ENCODE peak calls at places on chromosomes 16 and 17, in five cellular contexts. K is thyroid gland, S is ovary, O is mammary epithelial cell, L is lung. T is an unnamed sample.

GRCh38 chr17:17739388-17740066 is 58.3 kb downstream of the RAI1 start:
- DNase-seq in K (no peak), S (peak; percentile 76), O (peak; percentile 42), L (no peak), T (no peak)

GRCh38 chr17:47934856-47935255 is 6.5 kb upstream of the PNPO start:
- DNase-seq in K (no peak), S (no peak), O (peak; percentile 27), L (no peak), T (no peak)

GRCh38 chr16:73219176-73219575 is 171.2 kb upstream of the ZFHX3 start:
- DNase-seq in K (no peak), S (no peak), O (no peak), L (no peak), T (no peak)

GRCh38 chr17:45149037-45149668 is 878 bp downstream of the HEXIM1 start:
- DNase-seq in K (peak; percentile 88), S (peak; percentile 91), O (peak; percentile 73), L (peak; percentile 84), T (peak; percentile 92)

GRCh38 chr16:81035975-81036750 is 521 bp downstream of the ATMIN start:
- DNase-seq in K (peak; percentile 50), S (no peak), O (peak; percentile 23), L (no peak), T (peak; percentile 54)

GRCh38 chr17:55852734-55853133 is 101.9 kb downstream of the PCTP start:
- DNase-seq in K (no peak), S (no peak), O (no peak), L (no peak), T (no peak)

GRCh38 chr17:5708344-5708743 is 124.0 kb upstream of the NLRP1 start:
- DNase-seq in K (no peak), S (no peak), O (no peak), L (no peak), T (no peak)

GRCh38 chr17:50631908-50632571 is 2.6 kb upstream of the ABCC3 start:
- DNase-seq in K (no peak), S (no peak), O (peak; percentile 37), L (no peak), T (peak; percentile 3)

GRCh38 chr17:70621593-70621992 is 452.3 kb downstream of the KCNJ2 start:
- DNase-seq in K (no peak), S (no peak), O (no peak), L (no peak), T (no peak)

GRCh38 chr17:58818654-58819053 is 63.0 kb downstream of the PPM1E start:
- DNase-seq in K (no peak), S (no peak), O (no peak), L (no peak), T (no peak)

GRCh38 chr16:68374961-68375660 is 64.3 kb downstream of the PRMT7 start:
- DNase-seq in K (no peak), S (no peak), O (no peak), L (no peak), T (no peak)

DNA sequence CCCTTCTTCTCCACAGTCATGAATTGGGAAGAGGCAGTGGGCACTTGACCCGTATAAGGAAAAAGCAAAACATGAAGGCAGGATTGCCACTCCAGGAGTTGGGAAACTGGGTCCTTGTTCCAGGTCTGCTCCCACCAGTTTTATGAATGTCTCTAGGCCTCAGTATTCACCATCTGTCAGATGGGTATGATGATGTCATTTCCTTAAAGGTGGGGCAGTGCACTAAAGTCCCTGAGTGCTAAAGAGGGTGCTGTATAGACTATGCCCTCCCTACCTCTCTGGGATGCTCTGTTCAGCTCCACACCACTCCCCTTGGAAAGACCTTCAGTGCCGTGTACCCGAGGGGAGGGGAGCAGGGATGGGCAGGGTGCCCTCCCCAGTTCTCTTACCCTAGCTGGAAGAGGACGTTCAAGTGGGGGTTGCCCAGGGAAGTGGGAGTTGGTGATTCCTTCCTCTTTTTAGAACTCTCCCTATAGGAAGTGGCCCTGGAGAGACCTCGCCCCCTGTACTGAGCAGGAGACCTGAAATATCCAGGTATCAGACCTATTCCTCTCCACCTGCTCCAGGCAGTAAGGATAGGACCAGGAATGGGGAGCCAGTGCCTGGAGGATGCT is 2.2 kb downstream of the LASP1 start:
- DNase-seq in K (no peak), S (peak; percentile 36), O (no peak), L (no peak), T (peak; percentile 54)
- H3K4me1 ChIP-seq in K (peaks cover 66% of the 10 kb centered on the region), S (peaks cover 36% of the 10 kb centered on the region), O (peaks cover 58% of the 10 kb centered on the region), L (peaks cover 37% of the 10 kb centered on the region), T (no peaks in the 10 kb centered on the region)

GRCh38 chr16:89711601-89712475 is 8.9 kb downstream of the VPS9D1 start:
- DNase-seq in K (no peak), S (peak; percentile 73), O (peak; percentile 37), L (peak; percentile 46), T (peak; percentile 61)
- H3K27ac ChIP-seq in K (no peak overlapping the region), S (no peak overlapping the region), O (peak overlapping the region; percentile 25), L (no peak overlapping the region), T (no peak overlapping the region)

GRCh38 chr16:694187-694862 is 4.1 kb upstream of the WDR24 start:
- DNase-seq in K (no peak), S (no peak), O (no peak), L (no peak), T (no peak)
- H3K4me3 ChIP-seq in K (peak overlapping the region; percentile 32), S (no peak overlapping the region), O (no peak overlapping the region), L (no peak overlapping the region), T (no peak overlapping the region)

GRCh38 chr17:83083368-83084201 is 4.2 kb downstream of the METRNL start:
- DNase-seq in K (peak; percentile 43), S (peak; percentile 59), O (peak; percentile 80), L (no peak), T (no peak)

GRCh38 chr17:83082899-83083367 is 3.5 kb downstream of the METRNL start:
- DNase-seq in K (no peak), S (no peak), O (no peak), L (no peak), T (no peak)

GRCh38 chr17:83084621-83085056 is 5.2 kb downstream of the METRNL start:
- DNase-seq in K (peak; percentile 63), S (no peak), O (no peak), L (peak; percentile 80), T (no peak)

GRCh38 chr17:83085103-83085502 is 5.7 kb downstream of the METRNL start:
- DNase-seq in K (no peak), S (no peak), O (no peak), L (no peak), T (no peak)

GRCh38 chr17:83084214-83084613 is 4.8 kb downstream of the METRNL start:
- DNase-seq in K (no peak), S (no peak), O (no peak), L (no peak), T (no peak)
- H3K4me1 ChIP-seq in K (peaks cover 54% of the 10 kb centered on the region), S (peaks cover 9% of the 10 kb centered on the region), O (peaks cover 12% of the 10 kb centered on the region), L (peaks cover 39% of the 10 kb centered on the region), T (no peaks in the 10 kb centered on the region)

DNA sequence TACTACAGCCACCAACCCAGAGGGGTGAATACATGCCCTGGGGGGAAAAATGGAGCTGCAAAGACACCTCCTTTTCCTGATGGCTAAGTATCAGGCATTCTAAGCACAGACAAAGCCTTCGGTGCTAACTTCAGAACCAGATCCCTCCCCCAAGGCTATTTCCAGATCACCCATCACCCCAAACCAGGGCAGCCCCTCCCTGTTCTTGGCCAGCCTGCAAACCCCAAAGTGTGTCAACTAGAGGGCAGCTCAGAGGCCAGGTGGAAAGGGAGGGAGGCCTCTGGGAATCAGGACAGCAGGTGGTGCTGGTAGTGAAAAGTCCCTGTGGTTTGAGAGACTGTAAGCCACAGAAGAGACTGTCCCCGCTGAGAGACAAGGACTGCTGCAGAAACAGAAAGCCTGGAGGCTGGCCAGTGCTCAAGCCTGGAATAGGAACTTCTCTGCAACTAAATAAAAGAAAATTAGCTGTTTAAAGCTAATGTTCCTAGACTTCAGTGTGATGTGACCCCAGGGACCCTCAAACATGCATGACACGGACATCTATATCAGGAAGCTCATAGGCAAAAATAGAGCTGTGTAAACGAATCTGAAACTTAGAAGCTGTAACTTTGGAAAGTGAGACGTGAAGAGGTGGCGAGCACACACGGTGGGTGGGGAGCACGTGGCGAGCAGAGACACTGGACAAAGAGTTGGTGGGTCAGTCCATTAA is 9.1 kb downstream of the TUBG1 start:
- DNase-seq in K (peak; percentile 54), S (peak; percentile 42), O (peak; percentile 73), L (peak; percentile 33), T (peak; percentile 61)
- H3K27ac ChIP-seq in K (no peak overlapping the region), S (no peak overlapping the region), O (no peak overlapping the region), L (no peak overlapping the region), T (no peak overlapping the region)

DNA sequence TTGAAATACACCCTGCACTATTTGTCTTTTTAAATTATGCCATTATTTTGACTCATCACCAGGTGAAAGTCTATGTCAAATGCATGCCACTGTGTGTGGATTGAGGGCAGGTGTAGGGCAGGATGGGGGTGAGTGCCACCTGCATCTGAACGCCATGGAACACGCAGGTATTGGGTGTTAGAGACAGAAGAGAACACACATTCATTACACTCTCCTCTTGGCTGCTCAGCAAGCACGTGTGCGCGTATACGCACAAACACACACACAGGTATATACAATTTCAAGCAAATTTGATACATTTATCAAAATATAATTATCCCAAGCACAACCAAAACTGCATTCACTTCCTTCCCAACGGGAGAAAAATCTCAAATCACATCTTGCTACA is 268.9 kb downstream of the NTN1 start:
- DNase-seq in K (no peak), S (no peak), O (no peak), L (no peak), T (no peak)
- H3K4me3 ChIP-seq in K (no peak overlapping the region), S (no peak overlapping the region), O (no peak overlapping the region), L (no peak overlapping the region), T (no peak overlapping the region)

T was measured in right lobe of liver.